ENCODE peak calls at places on chromosome 18, in six cellular contexts. M, A, N, E, J and H are unnamed samples.

GRCh38 chr18:7647500-7647899 is 80.4 kb downstream of the PTPRM start:
- DNase-seq in M (no peak), A (no peak), N (no peak), E (no peak), J (no peak), H (no peak)

GRCh38 chr18:23412351-23412964 is 40.6 kb upstream of the RIOK3 start:
- DNase-seq in M (no peak), A (no peak), N (no peak), E (no peak), J (no peak), H (no peak)

GRCh38 chr18:58670561-58671121 is 624 bp upstream of the MALT1 start:
- DNase-seq in M (no peak), A (peak; percentile 21), N (peak; percentile 58), E (peak; percentile 31), J (no peak), H (no peak)

GRCh38 chr18:70195852-70196434 is 9.5 kb downstream of the RTTN start:
- DNase-seq in M (peak; percentile 35), A (peak; percentile 47), N (peak; percentile 27), E (peak; percentile 70), J (peak; percentile 12), H (peak; percentile 11)

GRCh38 chr18:5503740-5504139 is 40.1 kb downstream of the EPB41L3 start:
- DNase-seq in M (no peak), A (no peak), N (no peak), E (peak; percentile 48), J (no peak), H (no peak)

GRCh38 chr18:8526316-8526715 is 82.9 kb upstream of the RAB12 start:
- DNase-seq in M (no peak), A (no peak), N (no peak), E (no peak), J (no peak), H (no peak)

GRCh38 chr18:42780171-42780570 is 335.3 kb downstream of the RIT2 start:
- DNase-seq in M (no peak), A (no peak), N (no peak), E (no peak), J (no peak), H (no peak)

GRCh38 chr18:47036298-47036874 is 965 bp upstream of the ELOA2 start:
- DNase-seq in M (peak; percentile 28), A (peak; percentile 39), N (peak; percentile 4), E (peak; percentile 28), J (peak; percentile 9), H (peak; percentile 14)

GRCh38 chr18:25832008-25832604 is 258.3 kb downstream of the SS18 start:
- DNase-seq in M (peak; percentile 25), A (peak; percentile 82), N (peak; percentile 36), E (peak; percentile 61), J (peak; percentile 63), H (peak; percentile 24)

GRCh38 chr18:21826196-21826595 is 85.6 kb downstream of the MIB1 start:
- DNase-seq in M (no peak), A (peak; percentile 2), N (peak; percentile 88), E (peak; percentile 70), J (no peak), H (no peak)

GRCh38 chr18:63067939-63068338 is 251.6 kb downstream of the BCL2 start:
- DNase-seq in M (no peak), A (no peak), N (no peak), E (no peak), J (no peak), H (no peak)

GRCh38 chr18:27750014-27750413 is 426.9 kb downstream of the CDH2 start:
- DNase-seq in M (peak; percentile 16), A (peak; percentile 20), N (peak; percentile 86), E (peak; percentile 28), J (no peak), H (peak; percentile 33)

GRCh38 chr18:45248240-45248903 is 366.9 kb upstream of the SLC14A2 start:
- DNase-seq in M (no peak), A (no peak), N (peak; percentile 96), E (peak; percentile 81), J (no peak), H (no peak)

GRCh38 chr18:26190506-26190905 is 35.7 kb upstream of the TAF4B start:
- DNase-seq in M (no peak), A (no peak), N (no peak), E (no peak), J (no peak), H (peak; percentile 81)

GRCh38 chr18:62018761-62019041 is 125.9 kb upstream of the RNF152 start:
- DNase-seq in M (no peak), A (no peak), N (peak; percentile 29), E (no peak), J (no peak), H (no peak)

GRCh38 chr18:52426041-52426440 is 86.0 kb downstream of the DCC start:
- DNase-seq in M (no peak), A (no peak), N (no peak), E (no peak), J (no peak), H (no peak)

GRCh38 chr18:7568426-7568825 is 1.3 kb downstream of the PTPRM start:
- DNase-seq in M (peak; percentile 33), A (peak; percentile 77), N (peak; percentile 25), E (peak; percentile 20), J (no peak), H (no peak)

GRCh38 chr18:74589021-74589420 is 8.6 kb upstream of the ZNF407 start:
- DNase-seq in M (no peak), A (no peak), N (no peak), E (no peak), J (no peak), H (no peak)

GRCh38 chr18:59839241-59839640 is 60.6 kb upstream of the PMAIP1 start:
- DNase-seq in M (no peak), A (no peak), N (no peak), E (no peak), J (no peak), H (no peak)

GRCh38 chr18:12310762-12311161 is 2.7 kb downstream of the TUBB6 start:
- DNase-seq in M (no peak), A (no peak), N (no peak), E (no peak), J (no peak), H (no peak)

GRCh38 chr18:12314586-12315305 is 6.7 kb downstream of the TUBB6 start:
- DNase-seq in M (no peak), A (no peak), N (no peak), E (no peak), J (no peak), H (no peak)

GRCh38 chr18:12313530-12314245 is 5.6 kb downstream of the TUBB6 start:
- DNase-seq in M (no peak), A (no peak), N (no peak), E (no peak), J (no peak), H (no peak)

GRCh38 chr18:12315481-12315880 is 7.4 kb downstream of the TUBB6 start:
- DNase-seq in M (no peak), A (no peak), N (no peak), E (no peak), J (no peak), H (no peak)

GRCh38 chr18:12312936-12313335 is 4.9 kb downstream of the TUBB6 start:
- DNase-seq in M (no peak), A (no peak), N (no peak), E (peak; percentile 30), J (no peak), H (no peak)
- H3K4me2 ChIP-seq in M (no peak overlapping the region), A (no peak overlapping the region), N (peak overlapping the region; percentile 28), E (no peak overlapping the region), J (no peak overlapping the region), H (no peak overlapping the region)

GRCh38 chr18:36129300-36130038 is at the start of the genes ELP2 and SLC39A6:
- DNase-seq in M (peak; percentile 91), A (peak; percentile 98), N (peak; percentile 94), E (peak; percentile 93), J (peak; percentile 99), H (peak; percentile 93)
- TF ChIP-seq CTCF in M (no peak), A (no peak), N (no peak), E (peak; percentile 1), J (no peak), H (no peak)

GRCh38 chr18:77088977-77089795 is 43.4 kb downstream of the MBP start:
- DNase-seq in M (no peak), A (no peak), N (no peak), E (no peak), J (no peak), H (no peak)
- H2AFZ ChIP-seq in M (no peak overlapping the region), A (no peak overlapping the region), N (no peak overlapping the region), E (peak overlapping the region; percentile 48), J (no peak overlapping the region), H (no peak overlapping the region)

GRCh38 chr18:10015941-10016819 is 102.4 kb downstream of the VAPA start:
- DNase-seq in M (no peak), A (no peak), N (peak; percentile 96), E (peak; percentile 96), J (no peak), H (peak; percentile 65)
- H3K4me2 ChIP-seq in M (no peak overlapping the region), A (no peak overlapping the region), N (peak overlapping the region; percentile 73), E (peak overlapping the region; percentile 43), J (no peak overlapping the region), H (peak overlapping the region; percentile 54)

DNA sequence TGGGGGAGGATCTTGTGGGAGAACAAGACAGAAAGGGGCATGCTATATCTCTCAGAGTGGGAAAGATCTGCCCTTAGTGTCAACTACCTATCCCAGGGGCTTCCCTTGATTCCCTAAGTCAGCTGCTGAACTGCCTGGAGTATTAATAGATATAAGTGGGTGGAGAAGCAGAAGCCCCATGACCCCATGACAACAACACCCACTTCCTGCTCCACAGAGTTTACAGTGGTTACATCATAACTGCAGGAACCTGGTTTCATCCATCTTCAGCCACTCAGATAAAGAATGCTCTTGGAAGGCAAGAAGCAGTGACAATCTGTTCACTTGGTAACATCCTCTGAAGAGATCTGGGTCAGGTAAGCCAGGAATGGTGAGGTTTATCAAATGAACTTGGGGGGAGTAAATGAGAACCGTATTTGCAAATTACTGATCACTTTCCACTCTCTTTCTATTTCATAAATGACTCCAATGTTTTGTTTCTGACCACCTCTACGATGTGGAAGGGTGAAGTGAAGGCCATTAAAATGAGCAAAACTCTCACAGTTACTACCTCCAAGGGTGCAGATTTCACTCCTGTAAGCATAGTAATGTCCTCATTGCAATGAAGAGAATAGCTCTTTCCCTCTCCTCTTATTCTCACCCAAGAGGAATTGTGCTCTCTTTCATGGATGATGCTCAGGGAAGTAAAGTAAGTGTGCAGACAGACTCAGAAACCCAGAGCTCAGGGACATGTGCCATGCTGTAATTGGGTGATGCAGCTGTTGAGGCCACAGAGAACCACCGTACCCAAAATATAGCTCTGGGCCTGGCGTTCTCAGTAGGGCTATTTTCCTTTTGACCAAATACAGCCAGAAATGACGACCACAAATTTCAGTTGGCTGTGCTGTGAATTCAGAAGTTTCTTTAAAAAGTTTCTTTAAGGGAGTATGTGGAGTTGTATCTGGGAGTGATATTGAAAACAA is 192.8 kb upstream of the APCDD1 start:
- DNase-seq in M (no peak), A (no peak), N (peak; percentile 18), E (peak; percentile 52), J (no peak), H (peak; percentile 11)
- TF ChIP-seq CTCF in M (no peak), A (no peak), N (no peak), E (no peak), J (no peak), H (no peak)